ENCODE peak calls at places on chromosomes 2 and 18, in five cellular contexts. L, M, O, H and C are unnamed samples.

GRCh38 chr2:165376571-165376975 is 92.9 kb upstream of the CSRNP3 start:
- DNase-seq in O (no peak), H (no peak), M (no peak), L (no peak), C (no peak)

GRCh38 chr2:28691774-28692281 is 59.8 kb upstream of the PPP1CB start:
- DNase-seq in H (no peak), M (peak; percentile 36), O (peak; percentile 44), L (no peak), C (no peak)

GRCh38 chr2:155372969-155373368 is 674.5 kb downstream of the KCNJ3 start:
- DNase-seq in H (no peak), L (no peak), O (no peak), M (no peak), C (no peak)

GRCh38 chr18:3265564-3266033 is 3.7 kb downstream of the MYL12B start:
- DNase-seq in O (no peak), M (no peak), H (no peak), L (no peak), C (no peak)

GRCh38 chr2:141271346-141271745 is 859.5 kb downstream of the LRP1B start:
- DNase-seq in O (no peak), L (no peak), H (no peak), M (no peak), C (no peak)

GRCh38 chr18:56986829-56987228 is 160.1 kb upstream of the BOD1L2 start:
- DNase-seq in L (no peak), H (no peak), O (no peak), M (no peak), C (no peak)

GRCh38 chr2:96413067-96413722 is 77.6 kb downstream of the NCAPH start:
- DNase-seq in O (no peak), H (no peak), L (no peak), M (no peak), C (no peak)

GRCh38 chr18:35088931-35089330 is 47.7 kb downstream of the MAPRE2 start:
- DNase-seq in L (no peak), M (peak; percentile 26), H (no peak), O (no peak), C (no peak)

GRCh38 chr2:215772003-215772402 is 241.3 kb downstream of the MREG start:
- DNase-seq in O (no peak), H (no peak), M (peak; percentile 94), L (no peak), C (no peak)

GRCh38 chr18:61639886-61640285 is 252.9 kb downstream of the RNF152 start:
- DNase-seq in O (no peak), M (no peak), H (no peak), L (no peak), C (no peak)

GRCh38 chr2:21362101-21362500 is 238.3 kb downstream of the TDRD15 start:
- DNase-seq in L (no peak), O (no peak), H (no peak), M (no peak), C (no peak)

GRCh38 chr2:198106621-198107020 is 302.2 kb downstream of the PLCL1 start:
- DNase-seq in M (no peak), H (no peak), L (no peak), O (no peak), C (no peak)

GRCh38 chr2:30208453-30208852 is 22.9 kb upstream of the LBH start:
- DNase-seq in O (peak; percentile 71), M (peak; percentile 61), H (peak; percentile 44), L (no peak), C (no peak)

GRCh38 chr18:76943542-76944339 is 121.4 kb downstream of the ZNF236 start:
- DNase-seq in O (peak; percentile 58), L (peak; percentile 83), M (no peak), H (no peak), C (no peak)

GRCh38 chr2:16091576-16092282 is 151.4 kb downstream of the MYCN start:
- DNase-seq in L (no peak), H (no peak), O (no peak), M (no peak), C (no peak)

GRCh38 chr2:15939854-15940660 is at the start of gene MYCN:
- DNase-seq in H (peak; percentile 44), O (peak; percentile 60), M (peak; percentile 11), L (no peak), C (no peak)

GRCh38 chr2:39919511-39920317 is 140.7 kb upstream of the THUMPD2 start:
- DNase-seq in M (no peak), H (no peak), L (no peak), O (no peak), C (no peak)

GRCh38 chr2:48755473-48755872 is at the start of gene LHCGR:
- DNase-seq in L (peak; percentile 49), H (no peak), M (no peak), O (no peak), C (no peak)

GRCh38 chr18:49878567-49878966 is 65.2 kb upstream of the ACAA2 start:
- DNase-seq in L (no peak), M (peak; percentile 61), O (no peak), H (no peak), C (no peak)

GRCh38 chr18:30970201-30970816 is 72.2 kb downstream of the DSC3 start:
- DNase-seq in H (peak; percentile 6), M (peak; percentile 12), L (no peak), O (no peak), C (no peak)

GRCh38 chr2:215870088-215870490 is 143.3 kb downstream of the MREG start:
- DNase-seq in M (peak; percentile 37), H (no peak), L (no peak), O (no peak), C (no peak)

GRCh38 chr18:75183973-75184372 is 25.0 kb downstream of the PTGR3 start:
- DNase-seq in O (no peak), H (no peak), L (no peak), M (no peak), C (no peak)

GRCh38 chr18:67846422-67847098 is 330.0 kb upstream of the DSEL start:
- DNase-seq in M (no peak), H (no peak), O (no peak), L (no peak), C (no peak)

GRCh38 chr2:65128297-65129190 is 1.4 kb downstream of the RAB1A start:
- DNase-seq in H (no peak), O (no peak), M (peak; percentile 7), L (no peak), C (no peak)
- H3K27ac ChIP-seq in H (peak overlapping the region; percentile 93), O (peak overlapping the region; percentile 96), M (no peak overlapping the region), L (peak overlapping the region; percentile 97), C (peak overlapping the region; percentile 97)

GRCh38 chr2:127175821-127176354 is 44.2 kb downstream of the CYP27C1 start:
- DNase-seq in L (no peak), M (no peak), H (no peak), O (peak; percentile 67), C (peak; percentile 74)

GRCh38 chr2:127173073-127173472 is 47.0 kb downstream of the CYP27C1 start:
- DNase-seq in L (no peak), M (peak; percentile 82), O (peak; percentile 60), H (no peak), C (peak; percentile 69)

GRCh38 chr2:127175406-127175805 is 44.7 kb downstream of the CYP27C1 start:
- DNase-seq in M (no peak), L (no peak), H (no peak), O (peak; percentile 91), C (peak; percentile 74)

GRCh38 chr2:127174977-127175376 is 45.1 kb downstream of the CYP27C1 start:
- DNase-seq in L (no peak), H (no peak), M (no peak), O (peak; percentile 83), C (peak; percentile 72)

DNA sequence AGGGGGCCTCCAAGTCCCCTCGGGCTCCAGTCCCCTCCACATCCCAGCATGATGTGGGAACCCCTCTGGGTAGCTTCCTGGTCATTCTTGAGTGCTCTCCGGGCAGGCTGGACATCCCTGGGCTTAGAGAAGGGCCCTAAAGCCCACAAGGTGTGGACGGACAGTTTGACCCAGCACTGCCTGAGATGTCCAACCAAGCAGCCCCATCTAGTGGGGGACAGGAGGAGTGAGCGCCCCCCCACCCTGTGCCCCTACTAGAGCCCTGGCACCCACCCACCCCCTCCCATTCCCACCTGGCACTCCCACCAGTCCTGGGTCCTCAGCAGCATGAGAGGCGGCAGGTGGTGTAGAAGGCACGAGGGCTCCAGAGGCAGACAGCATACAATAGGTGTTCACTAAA is 45.9 kb downstream of the CYP27C1 start:
- DNase-seq in L (no peak), O (peak; percentile 58), H (peak; percentile 28), M (peak; percentile 41), C (peak; percentile 57)
- TF ChIP-seq CTCF in L (peak; percentile 13), O (peak; percentile 19), H (peak; percentile 44), M (peak; percentile 69), C (no peak)

GRCh38 chr2:172089633-172090032 is 4.3 kb downstream of the DLX1 start:
- DNase-seq in L (no peak), H (no peak), M (no peak), O (no peak), C (no peak)

GRCh38 chr2:172091626-172092566 is 6.6 kb downstream of the DLX1 start:
- DNase-seq in O (no peak), H (no peak), L (no peak), M (no peak), C (no peak)

GRCh38 chr2:172090947-172091625 is 5.8 kb downstream of the DLX1 start:
- DNase-seq in L (no peak), H (no peak), O (no peak), M (no peak), C (no peak)

GRCh38 chr2:172089005-172089504 is 3.7 kb downstream of the DLX1 start:
- DNase-seq in O (no peak), M (no peak), H (no peak), L (no peak), C (no peak)

DNA sequence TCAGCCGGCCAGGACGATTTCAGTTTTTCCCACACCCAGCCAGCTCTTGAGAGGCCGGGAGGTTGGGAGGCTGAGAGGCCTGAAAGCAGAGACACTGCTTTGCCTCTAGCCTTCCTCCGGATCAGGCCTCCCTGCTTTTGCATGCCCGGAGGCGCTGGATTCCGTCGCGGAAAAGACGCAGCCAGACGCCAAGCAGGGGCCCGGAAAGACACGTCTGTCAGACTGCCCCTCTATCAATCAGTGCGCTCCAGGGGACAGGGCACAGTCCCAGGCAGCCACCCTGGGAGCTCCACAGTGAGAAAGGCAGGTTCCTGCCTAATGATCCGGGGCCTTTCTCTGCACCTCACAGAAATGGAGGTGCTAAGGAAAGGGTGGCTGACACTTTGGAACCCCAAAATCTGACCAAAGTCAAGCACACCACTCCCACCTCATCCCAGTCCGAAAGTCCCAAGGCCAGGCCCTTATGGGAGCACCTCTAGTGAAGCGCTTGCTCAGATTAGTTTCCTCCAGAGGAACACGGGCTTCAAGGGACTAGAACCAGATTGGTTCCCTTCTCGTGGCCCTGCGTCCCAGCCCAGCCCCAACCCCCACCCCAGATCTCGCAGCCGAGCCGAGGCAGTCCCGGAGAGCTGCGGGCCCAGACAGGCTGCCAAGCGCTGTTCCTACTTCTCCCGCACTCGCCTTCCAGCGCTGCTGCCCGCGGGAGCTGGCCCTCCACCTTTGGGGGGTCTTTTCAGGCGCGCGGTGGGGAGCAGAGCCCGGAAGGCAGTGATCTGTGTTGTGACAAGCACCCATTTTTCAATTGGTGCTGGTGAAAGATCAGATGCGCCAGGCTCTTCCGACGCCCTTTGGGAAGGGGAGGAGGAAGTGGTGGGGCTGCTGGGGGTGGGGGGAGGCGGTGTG is 5.0 kb downstream of the DLX1 start:
- DNase-seq in O (no peak), M (no peak), H (no peak), L (peak; percentile 41), C (no peak)
- H3K27ac ChIP-seq in O (no peak overlapping the region), M (no peak overlapping the region), H (no peak overlapping the region), L (no peak overlapping the region), C (no peak overlapping the region)

GRCh38 chr2:108215794-108216211 is 24.0 kb upstream of the SULT1C3 start:
- DNase-seq in L (no peak), H (peak; percentile 46), O (no peak), M (peak; percentile 49), C (no peak)
- TF ChIP-seq CTCF in L (peak; percentile 28), H (peak; percentile 79), O (no peak), M (peak; percentile 71), C (no peak)